ENCODE peak calls at places on chromosomes 11 and 22, in five cellular contexts. A is T-helper 1 cell; I is AG04450; G is NCI-H1694 treated with DMSO at 0.1 percent for 48 hours; W is naive thymus-derived CD8-positive, alpha-beta T cell. H is an unnamed sample.

GRCh38 chr22:33867118-33867863 is 53.0 kb downstream of the LARGE1 start:
- DNase-seq in A (no peak), I (no peak), G (no peak), W (no peak), H (no peak)

GRCh38 chr11:5040876-5041275 is 5.5 kb upstream of the OR52J3 start:
- DNase-seq in A (no peak), I (no peak), G (no peak), W (no peak), H (no peak)

GRCh38 chr11:111976614-111977140 is 39.5 kb downstream of the DIXDC1 start:
- DNase-seq in A (no peak), I (no peak), G (no peak), W (no peak), H (no peak)

GRCh38 chr11:11882539-11882938 is 40.8 kb downstream of the USP47 start:
- DNase-seq in A (no peak), I (no peak), G (no peak), W (no peak), H (no peak)

GRCh38 chr11:15780837-15781236 is 575.5 kb downstream of the SOX6 start:
- DNase-seq in A (no peak), I (no peak), G (no peak), W (no peak), H (no peak)

GRCh38 chr11:95135880-95136279 is 46.2 kb downstream of the ENDOD1 start:
- DNase-seq in A (no peak), I (no peak), G (no peak), W (no peak), H (no peak)

GRCh38 chr22:19143967-19144400 is 467 bp downstream of the ESS2 start:
- DNase-seq in A (no peak), I (no peak), G (no peak), W (peak), H (peak)

GRCh38 chr22:17283423-17283822 is 64.2 kb upstream of the ADA2 start:
- DNase-seq in A (no peak), I (no peak), G (no peak), W (no peak), H (no peak)

GRCh38 chr11:22343411-22344032 is 5.3 kb downstream of the SLC17A6 start:
- DNase-seq in A (no peak), I (no peak), G (no peak), W (no peak), H (no peak)

GRCh38 chr11:64094463-64095223 is 58.9 kb downstream of the FLRT1 start:
- DNase-seq in A (no peak), I (no peak), G (no peak), W (no peak), H (no peak)

GRCh38 chr11:100704176-100704575 is 17.1 kb downstream of the ARHGAP42 start:
- DNase-seq in A (no peak), I (no peak), G (no peak), W (no peak), H (no peak)

GRCh38 chr22:29842172-29842571 is 4.1 kb upstream of the ASCC2 start:
- DNase-seq in A (no peak), I (no peak), G (no peak), W (no peak), H (no peak)

GRCh38 chr22:49372530-49373288 is 455.0 kb downstream of the BRD1 start:
- DNase-seq in A (no peak), I (no peak), G (no peak), W (no peak), H (no peak)

GRCh38 chr11:72521672-72522071 is 87.3 kb upstream of the CLPB start:
- DNase-seq in A (no peak), I (no peak), G (no peak), W (no peak), H (no peak)

GRCh38 chr22:19620742-19621371 is 93.4 kb upstream of the SEPTIN5 start:
- DNase-seq in A (no peak), I (no peak), G (no peak), W (no peak), H (no peak)

GRCh38 chr22:35133702-35134395 is 67.9 kb downstream of the ISX start:
- DNase-seq in A (no peak), I (no peak), G (no peak), W (no peak), H (no peak)

GRCh38 chr22:39718921-39719320 is 148.4 kb downstream of the CACNA1I start:
- DNase-seq in A (no peak), I (no peak), G (no peak), W (no peak), H (no peak)

GRCh38 chr11:11500744-11501487 is 120.9 kb downstream of the GALNT18 start:
- DNase-seq in A (no peak), I (no peak), G (no peak), W (no peak), H (no peak)

GRCh38 chr22:36014539-36015072 is 14.0 kb downstream of the RBFOX2 start:
- DNase-seq in A (no peak), I (no peak), G (no peak), W (no peak), H (no peak)

GRCh38 chr11:72813740-72814138 is 472 bp upstream of the ATG16L2 start:
- DNase-seq in A (peak), I (no peak), G (peak), W (no peak), H (no peak)

GRCh38 chr22:35728639-35729308 is 11.1 kb downstream of the APOL5 start:
- DNase-seq in A (no peak), I (no peak), G (peak), W (no peak), H (no peak)

GRCh38 chr22:21823740-21824438 is 43.6 kb downstream of the MAPK1 start:
- DNase-seq in A (no peak), I (no peak), G (no peak), W (no peak), H (no peak)

H was measured in activated T-helper 2 cell treated with anti-CD3 and anti-CD28 coated beads, Interferon-gamma antibody, Interleukin-2, Interleukin-4, amounts not matched to agents 10 μg/mL and 5 μg/mL and 100 μg/mL, durations not matched to agents 14 hours and 24 hours and 36 hours.